ENCODE peak calls at places on chromosomes 7 and 10, in five cellular contexts. A is kidney tubule cell; T is mucosa of descending colon; O is OCI-LY7; Y is central memory CD4-positive, alpha-beta T cell. H is an unnamed sample.

GRCh38 chr7:142375710-142376313 is 118.0 kb upstream of the PRSS58 start:
- DNase-seq in A (peak; percentile 83), T (no peak), O (no peak), Y (no peak), H (no peak)

GRCh38 chr7:101401390-101402080 is 38.9 kb downstream of the COL26A1 start:
- DNase-seq in A (no peak), T (no peak), O (no peak), Y (no peak), H (no peak)

GRCh38 chr7:133502498-133502897 is 249.6 kb downstream of the EXOC4 start:
- DNase-seq in A (no peak), T (no peak), O (no peak), Y (no peak), H (no peak)

GRCh38 chr10:1190791-1191490 is 134.8 kb downstream of the WDR37 start:
- DNase-seq in A (no peak), T (no peak), O (no peak), Y (no peak), H (no peak)

GRCh38 chr10:60139798-60140566 is 233.6 kb upstream of the CCDC6 start:
- DNase-seq in A (peak; percentile 46), T (no peak), O (no peak), Y (no peak), H (no peak)

GRCh38 chr10:30999084-30999712 is 32.5 kb downstream of the ZNF438 start:
- DNase-seq in A (peak; percentile 75), T (no peak), O (no peak), Y (no peak), H (no peak)

GRCh38 chr7:127976056-127976455 is 55.2 kb downstream of the LRRC4 start:
- DNase-seq in A (peak; percentile 35), T (no peak), O (no peak), Y (no peak), H (no peak)

GRCh38 chr7:134742688-134743350 is 36.6 kb upstream of the CALD1 start:
- DNase-seq in A (no peak), T (peak; percentile 30), O (no peak), Y (no peak), H (no peak)

GRCh38 chr7:131895541-131896173 is 339.2 kb upstream of the PODXL start:
- DNase-seq in A (peak; percentile 99), T (no peak), O (no peak), Y (no peak), H (peak; percentile 14)

GRCh38 chr10:8312079-8312478 is 257.6 kb downstream of the GATA3 start:
- DNase-seq in A (peak; percentile 28), T (no peak), O (no peak), Y (no peak), H (no peak)

GRCh38 chr7:37000514-37000913 is 276.2 kb upstream of the AOAH start:
- DNase-seq in A (no peak), T (no peak), O (no peak), Y (no peak), H (no peak)

GRCh38 chr7:155979994-155980393 is 167.7 kb upstream of the SHH start:
- DNase-seq in A (no peak), T (no peak), O (no peak), Y (no peak), H (no peak)

GRCh38 chr10:97875391-97875790 is 25.7 kb downstream of the GOLGA7B start:
- DNase-seq in A (no peak), T (no peak), O (no peak), Y (no peak), H (no peak)

GRCh38 chr10:114504769-114505579 is 100.7 kb upstream of the AFAP1L2 start:
- DNase-seq in A (peak; percentile 9), T (no peak), O (no peak), Y (no peak), H (no peak)

GRCh38 chr10:44958897-44959242 is 732 bp upstream of the RASSF4 start:
- DNase-seq in A (no peak), T (no peak), O (no peak), Y (no peak), H (no peak)

GRCh38 chr10:129761166-129761565 is 202.9 kb downstream of the EBF3 start:
- DNase-seq in A (no peak), T (no peak), O (no peak), Y (no peak), H (no peak)

H was measured in SK-N-MC.